ENCODE peak calls at places on chromosomes 2 and 18, in four cellular contexts. J, I, Y and W are unnamed samples. For H3K4me1, the result is how much of the 10 kb centered on the place peaks cover.

GRCh38 chr2:234158189-234158588 is 107.7 kb downstream of the SPP2 start:
- DNase-seq in I (no peak), Y (no peak), J (no peak), W (no peak)

GRCh38 chr2:79189465-79189864 is 29.9 kb upstream of the REG3A start:
- DNase-seq in I (no peak), J (no peak), Y (no peak), W (no peak)

GRCh38 chr2:65576861-65577601 is 144.6 kb upstream of the SPRED2 start:
- DNase-seq in Y (no peak), I (no peak), J (no peak), W (peak)

GRCh38 chr2:226411727-226412360 is 387.8 kb downstream of the IRS1 start:
- DNase-seq in Y (no peak), I (no peak), J (no peak), W (peak)

GRCh38 chr2:106280224-106280623 is 86.1 kb upstream of the UXS1 start:
- DNase-seq in Y (no peak), J (no peak), I (no peak), W (no peak)

GRCh38 chr2:234583331-234583730 is 86.5 kb upstream of the ARL4C start:
- DNase-seq in Y (no peak), I (no peak), J (no peak), W (no peak)

GRCh38 chr18:5238371-5238758 is 41.3 kb upstream of the AKAIN1 start:
- DNase-seq in Y (peak), J (peak), I (peak), W (no peak)

GRCh38 chr2:216799873-216800421 is 59.9 kb downstream of the TNP1 start:
- DNase-seq in Y (no peak), I (peak), J (no peak), W (no peak)

GRCh38 chr18:11877497-11877896 is 26.3 kb downstream of the CHMP1B start:
- DNase-seq in I (no peak), J (peak), Y (no peak), W (no peak)

GRCh38 chr2:231666171-231667095 is 41.9 kb upstream of the PTMA start:
- DNase-seq in J (peak), I (peak), Y (peak), W (peak)

GRCh38 chr2:25576596-25576995 is 96.8 kb downstream of the DTNB start:
- DNase-seq in Y (no peak), I (no peak), J (no peak), W (no peak)

GRCh38 chr2:179703702-179704101 is 157.7 kb downstream of the ZNF385B start:
- DNase-seq in Y (no peak), J (no peak), I (no peak), W (no peak)

GRCh38 chr2:45754087-45755015 is 102.9 kb downstream of the PRKCE start:
- DNase-seq in Y (no peak), J (no peak), I (no peak), W (no peak)

GRCh38 chr2:33513480-33513879 is 37.0 kb downstream of the RASGRP3 start:
- DNase-seq in I (no peak), J (no peak), Y (no peak), W (no peak)

GRCh38 chr18:2903006-2903405 is 56.2 kb downstream of the EMILIN2 start:
- DNase-seq in I (peak), Y (peak), J (no peak), W (no peak)

GRCh38 chr2:164456599-164456998 is 164.7 kb downstream of the GRB14 start:
- DNase-seq in Y (no peak), J (no peak), I (no peak), W (no peak)

GRCh38 chr2:70855679-70856078 is 20.1 kb upstream of the CD207 start:
- DNase-seq in Y (no peak), I (no peak), J (no peak), W (no peak)

GRCh38 chr18:79684283-79684631 is 4.7 kb downstream of the CTDP1 start:
- DNase-seq in Y (no peak), J (no peak), I (no peak), W (no peak)

GRCh38 chr2:109129356-109129920 is 433 bp downstream of the SH3RF3 start:
- DNase-seq in I (no peak), Y (peak), J (no peak), W (peak)

GRCh38 chr2:144645055-144645778 is 125.3 kb upstream of the ZEB2 start:
- DNase-seq in J (no peak), I (no peak), Y (no peak), W (no peak)

GRCh38 chr2:30436859-30437435 is 10.1 kb upstream of the LCLAT1 start:
- DNase-seq in Y (no peak), I (no peak), J (no peak), W (no peak)

GRCh38 chr2:102418421-102418961 is 4.5 kb upstream of the IL18RAP start:
- DNase-seq in J (no peak), I (no peak), Y (no peak), W (no peak)

GRCh38 chr2:65134158-65134557 is 4.3 kb upstream of the RAB1A start:
- DNase-seq in Y (no peak), J (no peak), I (no peak), W (no peak)

GRCh38 chr2:189015378-189015777 is 41.2 kb downstream of the COL3A1 start:
- DNase-seq in J (no peak), Y (no peak), I (no peak), W (no peak)

GRCh38 chr2:189013047-189013446 is 38.9 kb downstream of the COL3A1 start:
- DNase-seq in I (no peak), Y (no peak), J (no peak), W (no peak)

GRCh38 chr2:189013677-189014380 is 39.7 kb downstream of the COL3A1 start:
- DNase-seq in I (no peak), Y (no peak), J (no peak), W (no peak)

GRCh38 chr2:189016311-189016830 is 42.2 kb downstream of the COL3A1 start:
- DNase-seq in Y (no peak), I (no peak), J (no peak), W (no peak)

DNA sequence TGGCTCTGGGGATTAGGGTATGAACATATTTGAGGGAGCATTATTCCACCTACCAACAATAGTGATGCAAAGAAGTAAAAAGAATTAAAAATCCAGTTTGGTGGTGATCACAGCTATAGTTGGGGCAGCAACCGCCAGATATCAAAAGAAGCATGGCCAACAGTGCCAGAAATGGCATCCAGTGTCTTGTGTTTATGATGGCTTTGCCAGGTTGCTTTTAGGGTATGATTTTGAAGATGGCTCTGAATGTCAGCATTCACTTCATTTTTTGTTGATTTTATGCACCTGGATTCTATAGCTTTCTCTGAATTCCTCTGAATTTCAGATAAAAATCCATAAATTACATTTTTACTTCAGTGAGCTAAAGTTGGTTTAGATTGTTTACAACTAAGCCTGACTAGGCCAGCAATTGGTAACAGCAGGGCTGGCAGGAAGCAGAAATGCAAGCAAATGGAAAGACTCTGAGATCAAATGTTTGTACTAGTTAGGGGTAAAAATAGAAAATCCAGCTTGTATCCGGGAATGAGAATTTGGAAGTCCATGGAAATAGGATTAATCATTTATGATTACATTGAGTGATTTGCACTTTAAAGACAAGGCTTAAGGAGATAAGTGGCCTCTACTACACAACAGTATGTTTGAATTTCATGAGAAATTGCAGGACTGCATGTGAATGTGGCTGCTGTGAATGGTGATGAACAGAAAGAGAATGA is 40.4 kb downstream of the COL3A1 start:
- DNase-seq in Y (no peak), I (no peak), J (no peak), W (no peak)
- H3K27ac ChIP-seq in Y (peak), I (no peak), J (no peak), W (no peak)

GRCh38 chr2:173962036-173962435 is 3.1 kb downstream of the SP3 start:
- DNase-seq in I (no peak), J (no peak), Y (no peak), W (no peak)

GRCh38 chr2:173959358-173959884 is 5.8 kb downstream of the SP3 start:
- DNase-seq in I (no peak), J (no peak), Y (no peak), W (no peak)

GRCh38 chr2:173961346-173961705 is 3.8 kb downstream of the SP3 start:
- DNase-seq in J (no peak), I (no peak), Y (no peak), W (no peak)

GRCh38 chr2:173958198-173958846 is 6.9 kb downstream of the SP3 start:
- DNase-seq in Y (no peak), J (no peak), I (no peak), W (no peak)

DNA sequence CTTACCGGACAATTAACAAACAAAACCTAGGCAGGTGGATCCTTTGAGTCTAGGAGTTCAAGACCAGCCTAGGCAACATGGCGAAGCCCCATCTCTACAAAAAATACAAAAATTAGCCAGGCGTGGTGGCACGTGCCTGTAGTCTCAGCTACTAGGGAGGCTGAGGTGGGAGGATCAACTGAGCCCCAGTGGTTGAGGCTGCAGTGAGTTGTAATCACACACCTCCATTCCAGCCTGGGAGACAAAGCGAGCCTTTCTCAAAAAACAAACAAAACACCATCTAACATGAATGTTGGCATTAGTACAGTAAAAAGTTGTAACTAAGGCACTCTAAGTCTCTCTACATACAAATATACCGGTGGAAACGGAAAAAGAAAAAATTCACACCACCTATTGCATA is 5.3 kb downstream of the SP3 start:
- DNase-seq in Y (no peak), J (no peak), I (no peak), W (no peak)
- H3K4me1 ChIP-seq in Y (half or more), J (under half), I (half or more), W (under half)

GRCh38 chr2:223781560-223781959 is 55.8 kb downstream of the AP1S3 start:
- DNase-seq in I (no peak), J (no peak), Y (no peak), W (no peak)

GRCh38 chr2:223784221-223784772 is 53.1 kb downstream of the AP1S3 start:
- DNase-seq in Y (no peak), I (no peak), J (no peak), W (no peak)

GRCh38 chr2:223774193-223774592 is 63.2 kb downstream of the AP1S3 start:
- DNase-seq in Y (no peak), J (no peak), I (no peak), W (no peak)

DNA sequence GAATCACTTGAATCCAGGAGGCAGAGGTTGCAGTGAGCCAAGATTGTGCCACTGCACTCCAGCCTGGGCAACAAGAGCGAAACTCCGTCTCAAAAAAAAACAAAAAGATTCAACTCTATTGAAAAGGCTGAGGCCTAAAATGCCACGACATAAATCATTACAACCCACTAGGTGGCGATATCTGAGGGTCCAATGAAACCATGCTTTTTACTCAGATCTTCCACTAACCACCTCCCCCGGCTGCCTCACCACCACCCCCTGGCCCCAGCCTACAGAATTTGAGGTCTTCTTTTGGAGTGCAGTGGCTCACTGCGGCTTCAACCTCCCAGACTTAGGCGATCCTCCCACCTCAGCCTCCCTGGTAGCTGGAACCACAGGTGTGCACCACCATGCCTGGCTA is 57.5 kb downstream of the AP1S3 start:
- DNase-seq in I (no peak), Y (no peak), J (no peak), W (no peak)
- TF ChIP-seq CTCF in I (no peak), Y (no peak), J (peak), W (peak)

GRCh38 chr2:104658840-104659591 is 194.9 kb upstream of the POU3F3 start:
- DNase-seq in J (no peak), I (no peak), Y (peak), W (no peak)
- H3K27ac ChIP-seq in J (peak), I (peak), Y (peak), W (no peak)

GRCh38 chr2:159716857-159717256 is 4.6 kb downstream of the MARCHF7 start:
- DNase-seq in Y (no peak), I (no peak), J (no peak), W (no peak)

GRCh38 chr2:159720676-159721075 is 8.4 kb downstream of the MARCHF7 start:
- DNase-seq in Y (no peak), J (no peak), I (no peak), W (no peak)

GRCh38 chr2:159725713-159726112 is 13.4 kb downstream of the MARCHF7 start:
- DNase-seq in I (no peak), J (no peak), Y (no peak), W (no peak)

DNA sequence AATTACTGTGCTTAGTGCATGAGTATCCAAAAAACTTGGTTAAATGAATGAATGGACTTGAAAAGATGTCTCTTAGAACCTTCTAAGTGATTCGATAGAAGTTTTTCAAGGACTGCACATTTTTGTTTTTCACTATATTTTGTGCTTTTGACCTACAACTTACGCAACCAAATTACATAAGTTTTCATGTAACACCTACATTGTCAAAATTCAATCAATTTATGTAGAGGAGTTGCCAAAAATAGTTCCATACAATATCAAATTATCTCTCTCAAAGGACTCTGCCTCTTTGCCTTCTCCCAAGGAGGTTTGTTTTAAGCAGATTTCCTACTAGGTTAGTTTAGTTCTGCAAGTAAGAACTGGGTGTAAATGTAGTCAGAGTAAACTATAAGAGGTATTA is 10.3 kb downstream of the MARCHF7 start:
- DNase-seq in I (no peak), Y (no peak), J (no peak), W (no peak)
- H3K4me1 ChIP-seq in I (half or more), Y (half or more), J (under half), W (under half)

DNA sequence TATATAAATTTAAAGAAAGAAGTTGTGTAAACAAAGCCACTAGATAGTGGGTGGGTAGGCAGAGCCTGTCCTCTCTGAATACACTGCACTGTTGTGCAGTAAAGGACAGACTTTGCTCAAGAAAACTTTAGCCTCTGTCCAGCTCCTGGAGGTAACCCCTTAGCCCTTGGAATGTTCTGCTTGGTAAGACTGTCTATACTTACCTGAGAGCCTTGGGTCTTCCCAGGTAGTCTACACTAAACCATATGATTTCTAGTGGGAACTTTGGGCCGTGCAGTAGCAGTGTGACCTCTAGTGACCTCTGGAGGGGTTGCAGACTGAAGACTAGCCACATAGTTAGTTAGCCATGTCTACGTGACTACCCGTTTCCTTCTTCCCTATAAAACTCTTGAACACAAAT is 678.3 kb upstream of the NRXN1 start:
- DNase-seq in Y (no peak), J (no peak), I (no peak), W (no peak)
- TF ChIP-seq CTCF in Y (no peak), J (no peak), I (no peak), W (peak)

GRCh38 chr2:127326289-127326945 is 32.5 kb upstream of the ERCC3 start:
- DNase-seq in J (no peak), Y (no peak), I (no peak), W (no peak)
- H3K27ac ChIP-seq in J (no peak), Y (no peak), I (no peak), W (no peak)

GRCh38 chr2:165469417-165469816 is at the start of gene CSRNP3:
- DNase-seq in Y (peak), J (peak), I (peak), W (peak)

GRCh38 chr2:165474621-165475269 is 5.2 kb downstream of the CSRNP3 start:
- DNase-seq in J (no peak), Y (no peak), I (no peak), W (no peak)

GRCh38 chr2:165470351-165470750 is 853 bp downstream of the CSRNP3 start:
- DNase-seq in Y (no peak), J (no peak), I (no peak), W (no peak)

GRCh38 chr2:165467921-165468320 is 1.6 kb upstream of the CSRNP3 start:
- DNase-seq in J (no peak), Y (no peak), I (no peak), W (no peak)

DNA sequence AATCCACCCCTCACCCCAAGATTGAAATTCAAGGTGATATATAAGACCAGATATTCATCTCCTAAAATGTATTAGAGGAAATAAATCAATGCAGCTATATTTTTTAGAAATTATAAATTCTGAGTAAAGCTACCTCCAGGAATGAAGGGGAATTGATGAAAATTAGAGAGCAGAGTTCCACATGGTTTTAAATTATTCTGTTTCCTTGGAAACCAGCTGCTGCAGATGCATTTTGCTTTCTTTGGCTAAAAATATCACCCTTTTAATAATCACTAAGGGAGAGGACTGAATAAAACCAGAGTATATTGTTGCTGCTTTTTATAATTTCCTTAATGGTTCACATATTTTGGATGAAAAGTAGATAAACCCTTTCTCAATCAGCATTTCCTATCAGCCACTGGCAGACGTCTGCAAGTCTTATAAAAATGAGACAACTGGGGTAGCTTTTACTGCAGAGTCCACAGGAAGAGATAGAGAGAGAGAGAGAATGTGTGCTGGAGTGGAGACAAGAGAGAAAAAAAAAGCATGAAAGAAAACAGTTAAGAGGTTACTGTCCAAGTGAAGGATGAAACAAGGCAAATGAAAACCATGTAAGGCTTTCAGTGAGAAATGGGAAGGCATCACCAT is 2.0 kb downstream of the CSRNP3 start:
- DNase-seq in J (no peak), I (no peak), Y (no peak), W (no peak)
- H3K4me1 ChIP-seq in J (under half), I (under half), Y (under half), W (under half)

DNA sequence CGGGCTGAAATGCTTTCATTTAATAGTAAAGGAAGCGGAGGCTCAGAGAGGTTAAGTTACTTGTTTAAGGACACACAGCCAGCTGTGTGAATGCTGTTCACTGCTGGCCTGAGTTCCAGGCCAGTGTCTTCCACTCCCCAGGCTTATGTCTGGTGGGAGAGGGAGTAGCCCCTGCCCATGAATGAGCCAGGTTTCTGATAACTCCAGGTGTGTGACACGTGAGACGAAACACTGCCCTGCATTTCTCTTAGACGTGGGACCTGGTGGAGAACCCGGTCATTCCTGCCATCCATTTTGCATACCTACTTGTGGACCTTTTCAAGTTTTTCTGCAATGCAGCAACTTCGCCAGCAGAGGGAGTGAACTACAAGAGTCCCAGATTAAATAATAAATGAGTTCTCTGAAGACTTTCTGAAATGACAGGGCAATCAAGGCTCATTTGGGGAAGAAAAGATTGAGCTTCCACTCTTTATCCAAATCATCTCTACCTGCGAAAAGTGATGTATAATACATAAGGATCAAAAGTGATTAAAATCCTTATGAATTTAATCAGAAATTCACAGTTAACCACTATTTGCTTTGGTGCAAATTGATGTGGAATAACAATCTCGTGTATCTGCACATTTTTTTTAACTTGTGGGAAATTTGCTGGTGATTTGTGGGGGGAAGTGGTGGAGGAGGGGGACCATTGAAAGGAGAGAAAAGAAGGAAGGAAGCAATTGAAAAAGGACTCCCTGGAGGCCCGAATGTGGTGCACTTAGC is 79.4 kb upstream of the ASB18 start:
- DNase-seq in J (peak), I (peak), Y (peak), W (peak)
- TF ChIP-seq CTCF in J (peak), I (peak), Y (peak), W (peak)

GRCh38 chr2:28766070-28766469 is 14.4 kb downstream of the PPP1CB start:
- DNase-seq in J (no peak), Y (no peak), I (no peak), W (no peak)
- H3K27ac ChIP-seq in J (no peak), Y (no peak), I (peak), W (no peak)